ENCODE peak calls at places on chromosomes 12 and 14, in nine cellular contexts. E is mammary epithelial cell, A is tibial artery, D is colonic mucosa, K is IMR-90, M is HCT116, R is psoas muscle, G is left ventricle myocardium inferior, H is cardiac muscle cell. U is an unnamed sample.

GRCh38 chr12:64618953-64619590 is 8.8 kb downstream of the RASSF3 start:
- DNase-seq in E (peak; percentile 37), K (peak; percentile 78), A (no peak), R (no peak), M (no peak), G (no peak), D (no peak), H (no peak), U (no peak)

GRCh38 chr14:69328765-69329164 is 68.8 kb downstream of the GALNT16 start:
- DNase-seq in G (no peak), A (no peak), D (no peak), R (no peak), E (no peak), M (no peak), K (no peak), H (no peak), U (no peak)

GRCh38 chr14:66746316-66747006 is 238.5 kb downstream of the GPHN start:
- DNase-seq in M (peak; percentile 57), H (peak; percentile 57), D (no peak), G (no peak), R (no peak), K (peak; percentile 58), E (peak; percentile 28), A (no peak), U (no peak)

GRCh38 chr14:49999826-50000214 is 106.9 kb downstream of the ARF6 start:
- DNase-seq in D (no peak), G (no peak), K (no peak), E (no peak), M (no peak), R (no peak), A (no peak), H (no peak), U (no peak)

GRCh38 chr12:89783321-89784060 is 74.9 kb upstream of the ATP2B1 start:
- DNase-seq in R (no peak), E (no peak), A (no peak), M (no peak), H (peak; percentile 90), D (peak; percentile 21), K (peak; percentile 67), G (no peak), U (no peak)

GRCh38 chr12:94898388-94898787 is 105.1 kb downstream of the NDUFA12 start:
- DNase-seq in E (no peak), K (no peak), H (no peak), M (no peak), A (no peak), G (no peak), D (no peak), R (no peak), U (no peak)

GRCh38 chr12:19482551-19483109 is 43.3 kb downstream of the AEBP2 start:
- DNase-seq in E (no peak), A (no peak), G (no peak), K (no peak), H (peak; percentile 16), M (no peak), D (no peak), R (peak; percentile 21), U (no peak)

GRCh38 chr14:74834682-74835392 is 41.1 kb downstream of the PROX2 start:
- DNase-seq in G (no peak), E (no peak), H (no peak), R (no peak), A (no peak), D (no peak), K (peak; percentile 65), M (no peak), U (no peak)

GRCh38 chr14:46691819-46692218 is 40.2 kb upstream of the RPL10L start:
- DNase-seq in A (no peak), E (no peak), D (no peak), G (no peak), H (no peak), R (no peak), M (no peak), K (no peak), U (no peak)
- TF ChIP-seq CTCF in A (no peak), E (no peak), D (no peak), G (no peak), H (no peak), R (no peak), M (no peak), K (no peak), U (no peak)

GRCh38 chr12:93824514-93825500 is 147.6 kb downstream of the CRADD start:
- DNase-seq in E (no peak), D (no peak), M (no peak), G (no peak), H (peak; percentile 12), R (no peak), K (peak; percentile 43), A (no peak), U (no peak)

GRCh38 chr12:93823616-93824410 is 146.6 kb downstream of the CRADD start:
- DNase-seq in M (no peak), H (no peak), K (no peak), D (no peak), G (no peak), A (no peak), E (no peak), R (no peak), U (no peak)

GRCh38 chr12:93818488-93819047 is 141.4 kb downstream of the CRADD start:
- DNase-seq in R (no peak), E (no peak), K (no peak), M (no peak), A (no peak), H (no peak), G (peak; percentile 35), D (no peak), U (no peak)

GRCh38 chr12:93813972-93814821 is 137.0 kb downstream of the CRADD start:
- DNase-seq in K (peak; percentile 94), E (no peak), A (peak; percentile 92), M (no peak), R (peak; percentile 81), G (peak; percentile 84), H (peak; percentile 19), D (peak; percentile 52), U (no peak)

DNA sequence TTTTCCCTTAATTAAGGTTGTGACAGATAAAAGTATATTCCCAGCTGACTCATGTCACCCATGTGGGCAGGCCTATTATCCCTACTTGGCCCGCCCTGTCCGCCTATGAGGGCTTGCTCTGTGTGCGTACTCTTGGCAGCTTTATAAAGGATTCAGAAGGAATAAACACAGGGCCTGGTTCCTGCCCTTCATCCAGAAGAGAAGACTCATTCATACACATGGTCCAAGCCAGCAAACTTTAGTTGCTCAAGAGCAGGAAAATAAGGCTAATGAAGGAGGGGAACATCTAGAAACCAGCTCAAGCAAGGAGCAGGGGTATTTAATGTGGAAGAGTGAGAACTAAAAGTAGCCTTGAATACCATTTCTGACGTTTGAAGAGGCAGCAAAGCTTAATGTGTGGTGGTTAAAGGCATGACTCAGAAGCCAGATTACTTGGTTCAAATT is 141.9 kb downstream of the CRADD start:
- DNase-seq in H (no peak), D (peak; percentile 34), K (peak; percentile 88), A (peak; percentile 72), G (peak; percentile 55), M (no peak), R (peak; percentile 64), E (peak; percentile 54), U (no peak)
- H3K4me1 ChIP-seq in H (no peaks in the 10 kb centered on the region), D (no peaks in the 10 kb centered on the region), K (peaks cover 12% of the 10 kb centered on the region), A (peaks cover 21% of the 10 kb centered on the region), G (peaks cover 77% of the 10 kb centered on the region), M (no peaks in the 10 kb centered on the region), R (peaks cover 34% of the 10 kb centered on the region), E (peaks cover 11% of the 10 kb centered on the region), U (no peaks in the 10 kb centered on the region)

DNA sequence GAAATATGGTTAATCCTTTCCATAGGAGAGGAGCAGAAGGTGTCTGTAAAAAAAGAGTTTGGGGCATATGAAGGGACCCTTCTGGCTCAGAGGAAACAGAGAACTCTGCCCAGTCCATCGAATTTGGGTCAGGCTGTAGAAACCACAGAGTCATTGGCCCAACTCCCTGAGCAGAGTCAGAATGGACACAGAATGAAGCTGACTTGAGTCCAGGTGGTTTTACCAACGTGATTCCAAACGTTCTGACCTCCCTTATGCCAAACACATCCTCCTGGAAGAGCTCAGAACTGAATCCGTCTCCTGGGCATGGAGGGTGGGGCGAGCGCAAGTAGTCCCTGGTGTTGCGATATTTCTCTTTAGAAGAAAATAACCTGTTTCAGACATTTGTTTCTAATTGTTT is 138.8 kb downstream of the DAD1 start:
- DNase-seq in M (no peak), K (no peak), H (no peak), D (no peak), A (no peak), G (no peak), E (no peak), R (no peak), U (no peak)
- H3K4me3 ChIP-seq in M (no peak overlapping the region), K (no peak overlapping the region), H (no peak overlapping the region), D (no peak overlapping the region), A (no peak overlapping the region), G (no peak overlapping the region), E (no peak overlapping the region), R (no peak overlapping the region), U (no peak overlapping the region)

GRCh38 chr14:101558739-101559240 is 2.5 kb upstream of the DIO3 start:
- DNase-seq in D (no peak), H (no peak), G (no peak), R (peak; percentile 5), M (no peak), E (no peak), K (no peak), A (no peak), U (no peak)

GRCh38 chr14:101560534-101561113 is 671 bp upstream of the DIO3 start:
- DNase-seq in E (no peak), H (no peak), G (no peak), A (no peak), D (no peak), M (no peak), K (no peak), R (peak; percentile 14), U (no peak)

GRCh38 chr14:101559250-101559623 is 2.1 kb upstream of the DIO3 start:
- DNase-seq in D (no peak), G (no peak), M (no peak), K (no peak), H (no peak), A (no peak), E (no peak), R (no peak), U (no peak)

GRCh38 chr14:101561145-101561896 is at the start of gene DIO3:
- DNase-seq in G (no peak), K (no peak), R (peak; percentile 26), M (peak; percentile 32), E (no peak), A (peak; percentile 56), H (peak; percentile 93), D (peak; percentile 59), U (no peak)

DNA sequence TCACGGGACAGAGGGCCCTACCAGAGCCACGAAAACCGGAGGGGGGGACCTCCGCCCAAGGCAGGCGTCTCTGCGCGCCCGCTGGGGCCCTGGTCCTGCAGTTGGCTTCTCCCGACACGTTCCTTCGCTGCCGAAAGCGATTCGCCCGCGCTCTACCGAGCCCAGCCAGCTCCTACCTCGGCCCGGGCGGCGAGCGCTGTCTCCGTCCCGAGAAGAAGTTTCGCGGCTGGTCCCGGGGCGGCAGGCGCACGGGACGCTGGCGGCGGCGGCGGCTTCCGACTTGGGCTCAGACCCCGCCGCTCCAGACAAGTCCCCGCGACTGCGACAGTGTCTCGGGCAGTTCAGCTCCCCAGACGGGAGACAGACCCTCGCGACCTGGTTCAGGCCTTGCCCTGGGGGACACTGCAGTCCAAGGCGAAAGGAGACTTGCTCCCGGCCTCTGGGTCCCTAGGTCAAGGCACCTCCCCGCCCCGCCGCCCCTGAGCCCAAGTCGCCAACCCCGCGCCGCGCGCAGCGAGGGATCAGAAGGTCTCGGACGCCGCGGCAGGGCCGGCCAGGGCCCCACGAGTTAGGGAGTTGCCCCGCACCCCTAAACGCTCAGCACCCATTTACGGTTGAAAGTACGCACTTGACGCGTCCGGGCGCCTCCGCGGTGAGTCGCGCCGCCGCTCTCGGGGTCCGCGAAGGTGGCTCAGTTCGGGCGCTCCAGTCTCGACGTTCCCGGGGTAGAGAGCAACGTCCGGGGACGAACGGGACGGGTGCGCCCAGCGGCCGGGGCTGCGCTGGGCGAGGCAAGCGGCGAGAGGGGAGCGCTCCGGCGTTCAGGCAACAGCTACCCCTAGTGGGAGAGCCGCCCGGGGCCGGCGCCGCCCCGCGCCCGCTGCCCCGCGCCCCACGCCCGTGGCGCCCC is 1.4 kb upstream of the DIO3 start:
- DNase-seq in A (no peak), E (no peak), H (peak; percentile 59), K (peak; percentile 3), G (peak; percentile 32), D (no peak), M (no peak), R (peak; percentile 44), U (no peak)
- TF ChIP-seq CTCF in A (no peak), E (no peak), H (peak; percentile 32), K (peak; percentile 15), G (peak; percentile 21), D (no peak), M (no peak), R (peak; percentile 21), U (peak; percentile 78)

U was measured in RWPE2.